ENCODE peak calls at places on chromosomes 12 and 14, in seven cellular contexts. Y is GM06990, T is Peyer's patch, J is foreskin fibroblast, U is AG04449, V is ascending aorta, W is NB4. P is an unnamed sample.

GRCh38 chr14:95272057-95272456 is 47.7 kb downstream of the CLMN start:
- DNase-seq in Y (no peak), T (no peak), J (no peak), U (no peak), V (no peak), W (no peak), P (no peak)

GRCh38 chr14:51095854-51096823 is 1.2 kb upstream of the TRIM9 start:
- DNase-seq in Y (no peak), T (no peak), J (peak), U (no peak), V (no peak), W (peak), P (peak)

GRCh38 chr12:69239922-69240624 is 704 bp downstream of the CPSF6 start:
- DNase-seq in Y (peak), T (peak), J (peak), U (no peak), V (no peak), W (peak), P (no peak)

GRCh38 chr12:128365831-128366231 is 98.9 kb downstream of the TMEM132C start:
- DNase-seq in Y (no peak), T (no peak), J (no peak), U (no peak), V (no peak), W (peak), P (no peak)

GRCh38 chr12:1507308-1507707 is 87.1 kb downstream of the FBXL14 start:
- DNase-seq in Y (no peak), T (no peak), J (no peak), U (no peak), V (no peak), W (no peak), P (no peak)

GRCh38 chr12:31362115-31362758 is 36.3 kb upstream of the SINHCAF start:
- DNase-seq in Y (no peak), T (no peak), J (no peak), U (no peak), V (no peak), W (peak), P (no peak)

GRCh38 chr12:11513288-11513687 is 117.9 kb upstream of the PRB2 start:
- DNase-seq in Y (no peak), T (no peak), J (peak), U (no peak), V (no peak), W (peak), P (no peak)

GRCh38 chr14:31411218-31411727 is 9.1 kb downstream of the HEATR5A start:
- DNase-seq in Y (no peak), T (no peak), J (no peak), U (no peak), V (no peak), W (no peak), P (no peak)

GRCh38 chr12:28870839-28871440 is 278.1 kb upstream of the FAR2 start:
- DNase-seq in Y (no peak), T (no peak), J (peak), U (no peak), V (no peak), W (peak), P (no peak)

GRCh38 chr12:120598674-120599463 is 17.7 kb upstream of the POP5 start:
- DNase-seq in Y (no peak), T (no peak), J (peak), U (no peak), V (no peak), W (peak), P (peak)

GRCh38 chr12:5318874-5319273 is 113.0 kb upstream of the NTF3 start:
- DNase-seq in Y (no peak), T (no peak), J (peak), U (peak), V (no peak), W (no peak), P (peak)

GRCh38 chr12:99558113-99558512 is 89.4 kb upstream of the GARIN6 start:
- DNase-seq in Y (no peak), T (no peak), J (no peak), U (no peak), V (no peak), W (no peak), P (no peak)

GRCh38 chr12:75722714-75723200 is 211.3 kb upstream of the KRR1 start:
- DNase-seq in Y (peak), T (no peak), J (peak), U (no peak), V (no peak), W (peak), P (no peak)

GRCh38 chr14:20692111-20692751 is 3.7 kb downstream of the ANG start:
- DNase-seq in Y (no peak), T (no peak), J (no peak), U (no peak), V (no peak), W (no peak), P (no peak)

GRCh38 chr14:59342516-59343484 is 122.4 kb downstream of the GPR135 start:
- DNase-seq in Y (no peak), T (no peak), J (no peak), U (no peak), V (no peak), W (no peak), P (no peak)

DNA sequence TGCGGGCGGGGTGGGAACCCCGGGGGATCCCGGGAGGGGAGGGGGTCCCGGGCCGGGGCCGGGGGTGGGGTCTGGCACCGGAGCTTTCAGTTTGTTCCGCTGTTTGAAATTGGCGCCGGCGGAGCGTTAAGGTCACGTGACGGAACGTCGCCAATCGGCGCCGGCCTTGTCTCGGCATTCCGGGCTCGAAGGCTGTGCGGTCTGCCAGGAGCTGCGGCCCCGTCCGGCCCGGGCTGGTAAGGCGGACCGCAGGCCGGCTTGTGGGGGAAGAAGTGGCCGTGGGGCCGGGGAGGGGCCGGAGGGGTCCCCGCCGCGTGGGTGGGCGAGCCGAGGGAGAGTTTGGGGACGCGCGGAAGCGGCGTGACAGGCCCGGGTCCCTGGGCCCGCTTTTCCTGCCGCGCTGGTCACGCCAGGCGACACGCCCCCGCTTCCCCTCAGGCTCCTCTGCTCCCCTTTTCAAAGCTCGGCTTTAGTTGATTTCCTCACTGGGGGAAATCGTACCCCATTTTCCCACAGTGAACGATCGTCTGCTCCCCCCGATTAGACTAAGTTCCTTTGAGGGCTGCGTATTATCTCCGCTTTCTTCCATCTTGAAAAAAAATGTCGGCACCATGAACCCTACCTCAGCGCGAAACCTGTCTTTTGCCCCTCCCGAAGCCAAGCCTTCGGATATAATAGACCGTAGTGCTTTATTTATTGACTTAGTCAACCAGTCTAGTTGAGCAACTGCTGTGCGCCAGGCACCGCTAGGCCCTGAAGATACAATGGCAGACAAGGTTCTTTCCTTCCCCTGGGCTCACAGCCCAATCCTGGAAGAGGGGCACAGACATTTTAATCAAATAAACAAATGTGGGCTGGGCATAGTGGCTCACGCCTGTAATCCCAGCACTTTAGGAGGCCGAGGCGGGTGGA is at the start of the genes FOXM1 and RHNO1:
- DNase-seq in Y (peak), T (peak), J (peak), U (no peak), V (peak), W (peak), P (no peak)
- TF ChIP-seq CTCF in Y (no peak), T (no peak), J (no peak), U (peak), V (no peak), W (no peak), P (no peak)

GRCh38 chr12:105172037-105172436 is 63.9 kb downstream of the APPL2 start:
- DNase-seq in Y (no peak), T (no peak), J (no peak), U (no peak), V (no peak), W (no peak), P (no peak)
- H3K4me3 ChIP-seq in Y (no peak), T (no peak), J (no peak), U (no peak), V (no peak), W (no peak), P (no peak)

GRCh38 chr12:94754653-94755052 is 104.3 kb upstream of the TMCC3 start:
- DNase-seq in Y (no peak), T (no peak), J (peak), U (no peak), V (no peak), W (no peak), P (no peak)
- TF ChIP-seq CTCF in Y (no peak), T (no peak), J (peak), U (no peak), V (no peak), W (peak), P (peak)

GRCh38 chr14:105062048-105062433 is 3.2 kb downstream of the GPR132 start:
- DNase-seq in Y (no peak), T (no peak), J (no peak), U (no peak), V (no peak), W (no peak), P (no peak)
- H3K4me3 ChIP-seq in Y (peak), T (peak), J (no peak), U (no peak), V (no peak), W (no peak), P (no peak)

GRCh38 chr14:56552615-56553014 is 27.0 kb upstream of the TMEM260 start:
- DNase-seq in Y (no peak), T (no peak), J (no peak), U (no peak), V (no peak), W (no peak), P (no peak)
- TF ChIP-seq CTCF in Y (peak), T (no peak), J (no peak), U (no peak), V (no peak), W (no peak), P (peak)

DNA sequence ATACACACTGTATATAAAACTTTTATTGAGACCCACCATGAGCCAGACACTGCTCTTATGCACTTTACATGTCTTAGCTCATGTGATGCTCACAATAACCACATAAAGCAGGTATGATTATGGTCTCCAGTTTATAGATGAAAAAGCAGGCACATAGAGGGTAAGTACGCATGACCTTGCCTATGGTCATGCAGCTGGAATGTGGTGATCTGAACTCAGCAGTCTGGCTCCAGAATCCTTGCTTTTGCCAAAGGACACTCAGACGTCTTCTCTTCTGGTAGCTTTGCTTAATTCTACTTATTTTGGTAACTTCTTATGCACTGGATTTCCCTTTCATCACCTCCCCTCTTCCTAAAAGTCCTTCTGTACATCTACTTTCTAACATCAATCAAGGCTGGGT is 103.3 kb upstream of the CRY1 start:
- DNase-seq in Y (no peak), T (no peak), J (peak), U (no peak), V (no peak), W (no peak), P (no peak)
- H3K4me3 ChIP-seq in Y (no peak), T (no peak), J (no peak), U (no peak), V (no peak), W (no peak), P (no peak)

DNA sequence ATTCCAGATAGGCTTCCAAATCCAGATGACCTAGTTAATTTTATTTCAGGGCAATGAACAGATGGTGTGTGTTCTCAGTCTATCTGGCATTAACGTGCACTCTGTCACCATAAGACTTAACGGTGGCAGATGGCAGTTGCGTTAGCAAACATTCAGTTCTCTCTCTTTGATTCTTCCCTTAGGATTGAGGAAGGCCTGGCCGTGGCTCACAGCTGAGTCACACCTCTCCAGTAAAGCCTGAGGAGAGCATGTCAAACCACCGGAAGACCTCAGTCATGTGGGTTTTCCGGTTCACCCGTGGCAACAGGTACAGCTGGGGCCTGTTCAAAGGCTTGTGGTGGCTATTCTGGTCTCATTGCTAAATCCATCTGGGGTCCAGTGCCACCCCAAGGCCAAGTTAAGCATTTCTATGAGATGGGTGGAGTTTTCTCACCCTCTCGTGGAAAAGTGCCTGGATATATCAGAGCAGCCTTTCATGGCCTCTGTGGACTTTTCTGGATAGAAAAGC is 545.1 kb upstream of the ATP2B1 start:
- DNase-seq in Y (peak), T (peak), J (peak), U (peak), V (peak), W (peak), P (peak)
- TF ChIP-seq CTCF in Y (peak), T (peak), J (peak), U (no peak), V (no peak), W (peak), P (peak)

GRCh38 chr12:84913151-84913550 is 552 bp upstream of the SLC6A15 start:
- DNase-seq in Y (no peak), T (no peak), J (peak), U (no peak), V (no peak), W (no peak), P (no peak)
- H3K4me3 ChIP-seq in Y (no peak), T (no peak), J (peak), U (peak), V (peak), W (no peak), P (peak)